ENCODE peak calls at places on chromosomes 6 and 20, in nine cellular contexts. G, L, R, H, P, I, F, N and K are unnamed samples.

GRCh38 chr20:9392892-9393857 is 121.2 kb upstream of the LAMP5 start:
- DNase-seq in G (peak; percentile 51), N (peak; percentile 32), H (peak; percentile 61), L (peak; percentile 75), P (peak; percentile 79), I (peak; percentile 77), R (peak; percentile 71), F (peak; percentile 73), K (peak; percentile 59)

GRCh38 chr6:8080338-8081151 is 16.4 kb upstream of the BLOC1S5 start:
- DNase-seq in G (no peak), N (no peak), P (no peak), F (no peak), L (peak; percentile 80), I (no peak), H (peak; percentile 69), R (no peak), K (no peak)

GRCh38 chr6:27441001-27441400 is 31.9 kb downstream of the ZNF184 start:
- DNase-seq in L (no peak), F (no peak), P (no peak), I (no peak), H (peak; percentile 3), R (no peak), N (no peak), G (no peak), K (no peak)

GRCh38 chr20:33279261-33279910 is 3.6 kb upstream of the BPIFB1 start:
- DNase-seq in N (no peak), F (no peak), G (no peak), I (no peak), R (no peak), P (no peak), H (no peak), L (no peak), K (no peak)

GRCh38 chr6:7692453-7692784 is 33.5 kb upstream of the BMP6 start:
- DNase-seq in H (no peak), F (no peak), R (no peak), N (no peak), L (no peak), I (no peak), P (no peak), G (no peak), K (no peak)

GRCh38 chr20:35055445-35056276 is 36.9 kb downstream of the TRPC4AP start:
- DNase-seq in H (peak; percentile 60), P (no peak), L (peak; percentile 69), F (no peak), N (no peak), I (peak; percentile 17), G (no peak), R (no peak), K (no peak)

GRCh38 chr20:20410678-20411077 is 42.8 kb downstream of the INSM1 start:
- DNase-seq in H (peak; percentile 20), G (no peak), F (peak; percentile 70), L (peak; percentile 24), N (no peak), I (peak; percentile 66), R (no peak), P (peak; percentile 48), K (peak; percentile 57)

GRCh38 chr6:144285798-144286502 is 815 bp downstream of the UTRN start:
- DNase-seq in N (peak; percentile 13), G (peak; percentile 57), F (peak; percentile 89), P (peak; percentile 63), H (peak; percentile 62), R (peak; percentile 89), L (peak; percentile 36), I (peak; percentile 32), K (peak; percentile 56)

GRCh38 chr20:13142143-13142542 is 78.9 kb upstream of the ISM1 start:
- DNase-seq in N (no peak), P (no peak), I (no peak), G (no peak), H (peak; percentile 19), F (no peak), R (no peak), L (no peak), K (no peak)

GRCh38 chr6:147015674-147016073 is 188.5 kb upstream of the STXBP5 start:
- DNase-seq in G (no peak), N (no peak), I (no peak), F (no peak), P (no peak), R (no peak), H (no peak), L (no peak), K (no peak)

DNA sequence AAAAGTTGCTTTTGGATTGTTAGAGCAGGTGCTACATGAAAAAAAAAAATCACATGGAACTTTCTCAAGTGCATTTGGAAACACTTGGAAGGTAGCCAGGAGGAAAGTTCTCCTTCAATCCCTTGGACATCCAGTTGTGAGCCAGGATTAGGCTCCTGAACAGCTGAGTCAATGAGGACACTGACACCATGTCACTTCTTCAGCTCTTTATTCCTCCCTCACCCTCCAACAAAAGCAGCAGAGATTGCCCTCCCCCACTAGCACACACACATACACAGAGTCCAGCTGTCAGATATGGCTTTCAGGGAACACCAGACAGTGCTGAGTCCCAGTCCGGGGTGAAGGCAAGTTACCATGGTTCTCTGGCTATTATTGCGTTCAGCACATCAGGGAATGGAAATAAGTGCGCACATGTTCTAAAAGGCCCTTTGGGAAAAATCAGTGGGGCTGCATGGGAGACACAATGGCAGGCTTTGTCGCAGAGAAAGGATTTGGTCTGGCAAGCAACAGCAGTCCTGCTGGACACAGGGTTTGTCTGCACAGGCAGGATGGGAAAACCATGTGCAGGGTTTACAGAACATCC is 124.7 kb upstream of the MARCKS start:
- DNase-seq in F (peak; percentile 68), N (no peak), L (peak; percentile 78), H (peak; percentile 21), R (no peak), P (no peak), I (peak; percentile 40), G (no peak), K (no peak)
- TF ChIP-seq CTCF in F (peak; percentile 47), N (no peak), L (peak; percentile 17), H (peak; percentile 11), R (peak; percentile 36), P (no peak), I (no peak), G (no peak), K (no peak)

GRCh38 chr20:36792422-36792821 is 18.9 kb upstream of the DSN1 start:
- DNase-seq in I (peak; percentile 70), G (peak; percentile 72), P (peak; percentile 73), L (peak; percentile 63), F (peak; percentile 66), R (no peak), N (peak; percentile 70), H (peak; percentile 76), K (peak; percentile 19)
- TF ChIP-seq CTCF in I (peak; percentile 57), G (no peak), P (no peak), L (peak; percentile 45), F (peak; percentile 59), R (peak; percentile 45), N (peak; percentile 56), H (peak; percentile 52), K (no peak)

GRCh38 chr6:5274231-5274630 is 12.9 kb downstream of the FARS2 start:
- DNase-seq in I (no peak), F (no peak), R (no peak), N (no peak), G (no peak), L (no peak), H (no peak), P (no peak), K (no peak)

GRCh38 chr6:5276596-5276995 is 15.3 kb downstream of the FARS2 start:
- DNase-seq in P (no peak), L (no peak), I (no peak), R (no peak), N (no peak), G (no peak), F (no peak), H (no peak), K (no peak)

GRCh38 chr6:5277589-5277988 is 16.3 kb downstream of the FARS2 start:
- DNase-seq in N (no peak), F (no peak), P (no peak), G (no peak), I (no peak), H (no peak), R (no peak), L (no peak), K (no peak)

GRCh38 chr6:5278047-5278446 is 16.7 kb downstream of the FARS2 start:
- DNase-seq in P (no peak), R (no peak), N (no peak), L (no peak), G (no peak), H (no peak), F (no peak), I (no peak), K (no peak)

DNA sequence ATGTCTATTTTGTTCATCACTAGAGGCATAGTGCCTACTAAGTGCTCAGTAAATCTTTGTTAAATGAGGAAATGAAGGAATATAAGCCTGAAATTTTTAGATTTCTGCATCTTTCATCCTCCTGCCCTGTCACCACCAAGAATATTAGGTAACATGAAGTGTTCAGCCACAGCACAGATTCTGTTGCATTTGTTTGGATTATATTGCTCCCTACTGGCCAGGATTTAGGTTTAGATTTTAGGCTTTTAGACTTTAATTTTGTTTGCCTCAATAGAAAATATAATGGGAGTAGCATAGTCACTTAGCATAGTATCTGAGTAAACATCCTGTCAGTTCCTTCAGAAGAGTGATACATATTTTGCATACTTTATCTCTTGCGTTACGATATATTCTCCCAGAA is 14.2 kb downstream of the FARS2 start:
- DNase-seq in P (no peak), N (no peak), R (no peak), G (no peak), F (no peak), H (no peak), I (no peak), L (peak; percentile 20), K (no peak)
- TF ChIP-seq CTCF in P (no peak), N (no peak), R (no peak), G (no peak), F (no peak), H (no peak), I (no peak), L (no peak), K (no peak)

GRCh38 chr6:108565091-108565766 is 4.5 kb downstream of the FOXO3 start:
- DNase-seq in F (no peak), I (no peak), H (no peak), R (no peak), P (no peak), L (no peak), G (no peak), N (no peak), K (no peak)

GRCh38 chr6:108568101-108568500 is 7.4 kb downstream of the FOXO3 start:
- DNase-seq in G (no peak), I (no peak), R (no peak), P (no peak), L (no peak), N (no peak), F (no peak), H (no peak), K (no peak)

GRCh38 chr6:108566406-108566805 is 5.7 kb downstream of the FOXO3 start:
- DNase-seq in R (no peak), F (no peak), I (no peak), G (no peak), P (no peak), L (no peak), H (no peak), N (no peak), K (no peak)

GRCh38 chr6:108564178-108564577 is 3.5 kb downstream of the FOXO3 start:
- DNase-seq in N (no peak), R (no peak), F (no peak), H (peak; percentile 99), G (no peak), P (no peak), I (no peak), L (peak; percentile 79), K (no peak)

DNA sequence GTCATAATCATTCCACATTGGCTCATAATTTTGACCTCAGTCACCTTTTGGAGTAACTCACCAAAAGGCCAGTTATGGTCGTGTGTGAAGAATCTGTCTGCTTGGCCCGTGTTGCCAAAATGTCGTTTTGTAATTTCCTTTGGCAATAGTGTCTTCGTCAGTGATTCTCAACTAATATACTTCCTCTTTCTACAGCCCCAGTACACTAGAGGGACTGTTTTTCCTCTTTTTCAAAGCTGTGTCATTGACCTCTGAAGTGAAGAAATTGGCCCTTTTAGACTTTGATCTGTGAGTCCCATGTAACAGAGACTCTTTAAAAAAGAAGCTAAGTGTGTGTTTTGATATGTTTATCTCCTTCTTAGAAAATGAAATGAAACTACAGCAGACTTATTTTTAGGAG is 5.2 kb downstream of the FOXO3 start:
- DNase-seq in F (peak; percentile 45), N (no peak), I (no peak), H (peak; percentile 64), L (peak; percentile 91), P (no peak), R (peak; percentile 79), G (no peak), K (no peak)
- TF ChIP-seq CTCF in F (peak; percentile 38), N (no peak), I (peak; percentile 24), H (peak; percentile 27), L (peak; percentile 40), P (no peak), R (peak; percentile 33), G (no peak), K (no peak)